ENCODE peak calls at places on chromosomes 5 and 9, in eight cellular contexts. T, S, R, L, E, K, J and M are unnamed samples.

GRCh38 chr9:86766912-86767311 is 180.4 kb downstream of the GAS1 start:
- DNase-seq in T (no peak), S (peak; percentile 90), R (no peak), L (no peak), E (peak; percentile 89), K (peak; percentile 82), J (no peak), M (no peak)

GRCh38 chr5:159764283-159764927 is 151.9 kb upstream of the ADRA1B start:
- DNase-seq in T (no peak), S (peak; percentile 91), R (no peak), L (no peak), E (peak; percentile 94), K (peak; percentile 89), J (no peak), M (no peak)

GRCh38 chr9:33884856-33885701 is 68.1 kb downstream of the UBE2R2 start:
- DNase-seq in T (peak; percentile 84), S (peak; percentile 2), R (no peak), L (no peak), E (peak; percentile 54), K (peak; percentile 84), J (peak; percentile 78), M (peak; percentile 46)

GRCh38 chr9:117114768-117115167 is 300.1 kb downstream of the ASTN2 start:
- DNase-seq in T (no peak), S (no peak), R (no peak), L (no peak), E (no peak), K (no peak), J (no peak), M (no peak)

GRCh38 chr5:51391175-51391574 is 7.9 kb downstream of the ISL1 start:
- DNase-seq in T (peak; percentile 52), S (no peak), R (no peak), L (no peak), E (no peak), K (no peak), J (peak; percentile 56), M (no peak)

GRCh38 chr5:92548351-92548750 is 1032.7 kb downstream of the NR2F1-AS1 start:
- DNase-seq in T (no peak), S (peak; percentile 15), R (no peak), L (no peak), E (peak; percentile 88), K (peak; percentile 89), J (no peak), M (no peak)

GRCh38 chr5:77781076-77781475 is 4.9 kb upstream of the TBCA start:
- DNase-seq in T (no peak), S (no peak), R (no peak), L (no peak), E (no peak), K (no peak), J (no peak), M (no peak)

GRCh38 chr5:150779397-150780179 is 1.0 kb downstream of the SMIM3 start:
- DNase-seq in T (no peak), S (peak; percentile 69), R (no peak), L (no peak), E (peak; percentile 66), K (no peak), J (no peak), M (no peak)

GRCh38 chr5:179908528-179908927 is 831 bp upstream of the TBC1D9B start:
- DNase-seq in T (peak; percentile 24), S (no peak), R (no peak), L (no peak), E (no peak), K (no peak), J (peak; percentile 27), M (peak; percentile 37)

GRCh38 chr5:40141418-40141817 is 538.3 kb upstream of the PTGER4 start:
- DNase-seq in T (no peak), S (no peak), R (no peak), L (no peak), E (no peak), K (no peak), J (no peak), M (no peak)

GRCh38 chr5:159826351-159827222 is 89.7 kb upstream of the ADRA1B start:
- DNase-seq in T (no peak), S (peak; percentile 78), R (peak; percentile 22), L (no peak), E (peak; percentile 81), K (peak; percentile 79), J (no peak), M (peak; percentile 73)

GRCh38 chr5:62783374-62784057 is 204.9 kb downstream of the LRRC70 start:
- DNase-seq in T (no peak), S (no peak), R (peak; percentile 30), L (no peak), E (no peak), K (no peak), J (no peak), M (no peak)

GRCh38 chr5:38069360-38069759 is 189.0 kb upstream of the EGFLAM start:
- DNase-seq in T (no peak), S (no peak), R (no peak), L (no peak), E (no peak), K (no peak), J (no peak), M (peak; percentile 85)

GRCh38 chr9:87850405-87850804 is 32.3 kb upstream of the SPATA31E1 start:
- DNase-seq in T (no peak), S (peak; percentile 91), R (no peak), L (no peak), E (peak; percentile 84), K (peak; percentile 29), J (no peak), M (no peak)

GRCh38 chr5:91072891-91073290 is 310.2 kb downstream of the ARRDC3 start:
- DNase-seq in T (no peak), S (peak; percentile 77), R (no peak), L (no peak), E (peak; percentile 80), K (peak; percentile 54), J (peak; percentile 28), M (no peak)

GRCh38 chr9:104836767-104837166 is 72.8 kb downstream of the NIPSNAP3B start:
- DNase-seq in T (no peak), S (no peak), R (no peak), L (no peak), E (no peak), K (no peak), J (peak; percentile 32), M (no peak)

GRCh38 chr5:168430303-168430702 is 56.0 kb upstream of the RARS1 start:
- DNase-seq in T (no peak), S (no peak), R (no peak), L (no peak), E (no peak), K (no peak), J (no peak), M (no peak)

GRCh38 chr9:136808075-136808780 is 480 bp downstream of the RABL6 start:
- DNase-seq in T (peak; percentile 13), S (no peak), R (no peak), L (no peak), E (no peak), K (no peak), J (peak; percentile 35), M (no peak)